ENCODE peak calls at places on chromosomes 6 and 20, in four cellular contexts. T is K562, C is GM12878, I is HL-60. Z is an unnamed sample.
A peak's percentile ranks its signal among the peaks of the same experiment; 100 is the strongest.

GRCh38 chr6:35080016-35080680 is 61.0 kb downstream of the TCP11 start:
- DNase-seq in C (no peak), I (no peak), T (no peak), Z (no peak)

GRCh38 chr6:20463396-20463795 is 61.7 kb downstream of the E2F3 start:
- DNase-seq in T (no peak), C (peak; percentile 69), I (no peak), Z (no peak)

GRCh38 chr6:158042245-158042798 is 60.7 kb downstream of the SYNJ2 start:
- DNase-seq in C (no peak), T (peak; percentile 83), I (no peak), Z (no peak)

GRCh38 chr6:101429291-101429690 is 35.8 kb downstream of the GRIK2 start:
- DNase-seq in C (no peak), I (no peak), T (no peak), Z (no peak)

GRCh38 chr20:62737271-62737761 is 28.7 kb downstream of the NTSR1 start:
- DNase-seq in T (no peak), C (no peak), I (no peak), Z (no peak)

GRCh38 chr6:159104163-159104885 is 59.5 kb upstream of the TAGAP start:
- DNase-seq in T (peak; percentile 66), C (no peak), I (peak; percentile 62), Z (peak; percentile 60)

GRCh38 chr6:88840806-88841539 is 122.4 kb downstream of the RNGTT start:
- DNase-seq in I (no peak), T (no peak), C (no peak), Z (no peak)

GRCh38 chr6:157912326-157912725 is 69.3 kb upstream of the SYNJ2 start:
- DNase-seq in C (no peak), I (no peak), T (no peak), Z (no peak)

GRCh38 chr6:99458319-99458718 is 33.2 kb upstream of the PNISR start:
- DNase-seq in T (peak; percentile 57), C (no peak), I (peak; percentile 16), Z (no peak)

DNA sequence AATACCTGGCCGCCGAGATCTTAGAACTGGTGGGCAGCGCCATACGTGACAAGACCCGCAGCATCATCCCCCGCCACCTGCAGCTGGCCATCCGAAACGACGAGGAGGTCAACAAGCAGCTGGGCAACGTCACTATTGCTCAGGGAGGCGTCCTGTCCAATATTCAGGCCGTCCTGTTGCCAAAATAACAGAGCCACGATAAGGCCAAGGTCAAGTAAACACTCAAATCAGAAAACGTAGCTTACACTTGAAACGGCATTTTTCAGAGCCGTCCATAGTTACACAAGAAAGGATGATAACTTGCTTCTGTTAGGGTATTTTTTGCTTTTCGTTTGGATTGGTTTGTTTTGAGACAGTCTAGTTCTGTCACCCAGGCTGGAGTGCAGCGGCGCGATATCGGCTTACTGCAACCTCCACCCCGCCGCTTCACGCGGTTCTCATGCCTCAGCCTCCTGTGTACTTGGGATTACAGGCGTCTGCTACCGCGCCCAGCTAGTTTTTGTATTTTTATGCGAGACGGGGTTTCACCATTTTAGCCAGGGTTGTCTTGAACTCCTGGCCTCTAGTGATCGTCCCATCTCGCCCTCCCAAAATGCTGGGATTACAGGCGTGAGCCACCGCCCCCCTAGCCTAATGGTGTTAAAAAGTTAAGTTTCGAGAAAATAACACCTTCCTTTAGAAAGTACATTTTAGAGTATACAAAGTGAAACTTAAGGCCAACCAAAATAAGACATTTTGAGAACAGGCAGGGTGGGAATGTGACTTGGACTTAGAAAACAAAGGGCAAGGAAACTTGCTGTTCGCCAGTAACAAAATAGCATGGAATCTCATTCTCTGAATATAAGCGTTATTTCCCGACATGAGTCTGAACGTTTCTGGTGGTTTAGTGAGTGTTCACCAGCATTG is 42.8 kb upstream of the HFE start:
- DNase-seq in T (no peak), I (no peak), C (no peak), Z (no peak)
- TF ChIP-seq POLR2AphosphoS5 in T (no peak), I (no peak), C (peak; percentile 22), Z (peak; percentile 46)

DNA sequence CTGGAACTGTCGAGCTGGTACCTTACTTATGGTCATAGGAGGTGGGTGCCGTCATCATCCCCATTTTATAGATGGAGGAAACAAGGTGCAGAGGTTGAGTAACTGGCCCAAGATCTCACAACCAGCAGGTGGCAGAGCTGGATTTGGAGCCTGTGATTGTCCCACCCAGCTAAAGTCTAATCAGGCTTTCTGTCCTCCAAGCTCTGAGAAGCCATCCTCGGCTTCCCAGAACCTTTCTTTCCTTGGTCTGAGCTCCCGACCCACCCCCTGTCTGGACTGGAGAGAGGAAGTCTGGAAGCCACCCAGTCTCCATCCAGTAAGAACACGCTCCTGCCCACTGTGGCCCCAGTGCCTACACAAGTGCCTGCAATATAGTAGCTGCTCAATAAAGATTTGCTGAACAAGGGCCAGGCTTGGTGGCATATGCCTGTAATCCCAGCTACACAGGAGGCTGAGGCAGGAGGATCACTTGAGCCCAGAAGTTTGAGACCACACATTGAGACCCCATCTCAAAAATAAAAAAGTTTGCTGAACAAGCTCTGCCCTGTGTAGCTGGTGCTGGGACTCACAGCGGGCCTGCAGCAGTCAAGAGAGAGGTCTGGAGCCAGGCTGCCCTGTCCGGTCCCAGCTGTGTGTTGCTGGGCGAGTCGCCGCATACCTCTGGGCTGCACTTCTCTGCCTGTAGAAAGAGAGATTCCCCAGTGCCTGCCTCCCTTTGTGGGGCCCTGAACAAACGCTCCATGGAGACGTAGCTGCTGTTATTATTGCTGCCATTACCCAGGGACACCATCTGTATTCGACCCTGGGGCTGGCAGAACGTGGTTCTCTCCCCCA is 32.5 kb upstream of the DLGAP4 start:
- DNase-seq in I (no peak), C (no peak), T (peak; percentile 38), Z (no peak)
- TF ChIP-seq SPI1 in I (no peak), C (no peak), T (no peak), Z (no peak)

GRCh38 chr20:4951299-4951698 is 50.0 kb downstream of the SLC23A2 start:
- DNase-seq in C (no peak), T (no peak), I (no peak), Z (no peak)
- TF ChIP-seq POLR2AphosphoS5 in C (no peak), T (no peak), I (no peak), Z (no peak)

GRCh38 chr6:168247456-168248147 is 72.0 kb downstream of the DACT2 start:
- DNase-seq in T (no peak), C (no peak), I (no peak), Z (no peak)
- TF ChIP-seq SPI1 in T (no peak), C (no peak), I (no peak), Z (no peak)

GRCh38 chr20:32289661-32290431 is 12.4 kb downstream of the KIF3B start:
- DNase-seq in C (no peak), I (no peak), T (no peak), Z (no peak)
- TF ChIP-seq POLR2AphosphoS5 in C (no peak), I (no peak), T (no peak), Z (no peak)

GRCh38 chr6:27776504-27776903 is 135.7 kb downstream of the OR2B2 start:
- DNase-seq in I (no peak), T (no peak), C (no peak), Z (no peak)

GRCh38 chr6:27778625-27779417 is 133.4 kb downstream of the OR2B2 start:
- DNase-seq in I (no peak), T (no peak), C (no peak), Z (no peak)

GRCh38 chr6:27775796-27776184 is 136.4 kb downstream of the OR2B2 start:
- DNase-seq in C (no peak), T (no peak), I (no peak), Z (no peak)

GRCh38 chr6:27777126-27777525 is 135.1 kb downstream of the OR2B2 start:
- DNase-seq in T (peak; percentile 46), I (no peak), C (no peak), Z (no peak)

GRCh38 chr6:27777614-27778355 is 134.4 kb downstream of the OR2B2 start:
- DNase-seq in C (no peak), T (peak; percentile 82), I (no peak), Z (no peak)
- TF ChIP-seq SPI1 in C (no peak), T (no peak), I (no peak), Z (no peak)

GRCh38 chr20:17873410-17874270 is 95.0 kb downstream of the SNX5 start:
- DNase-seq in I (no peak), T (no peak), C (no peak), Z (no peak)
- TF ChIP-seq POLR2AphosphoS5 in I (no peak), T (no peak), C (no peak), Z (no peak)

DNA sequence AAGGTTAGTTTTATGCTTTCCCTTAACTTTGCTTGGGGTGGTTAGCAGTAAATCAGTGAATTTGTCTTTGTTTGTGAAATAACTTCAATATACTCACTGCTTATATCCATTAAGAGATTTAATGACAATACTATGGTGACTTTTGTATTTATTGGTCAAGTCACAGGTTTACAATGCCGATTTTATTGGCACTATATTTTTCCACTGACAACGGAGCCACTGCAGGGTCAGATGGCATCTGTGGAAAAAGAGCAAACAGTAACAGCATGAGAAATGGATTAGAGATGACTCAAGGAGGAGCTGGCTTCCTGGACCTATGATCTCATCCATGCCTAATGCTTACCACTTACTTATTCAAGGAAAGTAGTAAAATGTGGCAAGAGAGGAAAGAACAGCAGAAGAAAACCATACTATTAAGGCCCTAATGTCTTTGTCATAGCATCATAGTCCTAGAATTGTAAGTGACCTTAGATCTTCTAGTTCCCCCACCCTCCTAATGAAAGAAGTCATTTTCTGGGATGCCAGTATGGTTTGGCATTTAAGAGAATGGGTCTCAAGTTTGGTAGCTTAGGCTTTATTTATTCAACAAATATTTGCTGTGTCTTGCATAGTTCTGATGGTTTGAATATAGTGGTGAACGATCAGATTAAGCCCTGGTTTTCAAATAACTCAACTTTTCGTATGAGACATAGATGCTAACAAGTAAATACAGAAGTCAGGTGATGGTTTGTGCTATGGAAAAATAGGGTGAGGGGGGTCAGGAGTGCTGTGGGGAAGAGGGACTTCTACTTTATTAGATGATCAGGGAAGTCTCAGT is 18.5 kb downstream of the RNF144B start:
- DNase-seq in I (no peak), T (no peak), C (no peak), Z (no peak)
- TF ChIP-seq SPI1 in I (no peak), T (no peak), C (no peak), Z (no peak)

GRCh38 chr6:17031961-17032360 is 69.9 kb upstream of the STMND1 start:
- DNase-seq in T (no peak), I (no peak), C (no peak), Z (no peak)

GRCh38 chr6:17035994-17036393 is 65.9 kb upstream of the STMND1 start:
- DNase-seq in C (no peak), I (no peak), T (no peak), Z (no peak)

GRCh38 chr6:17032595-17033591 is 69.0 kb upstream of the STMND1 start:
- DNase-seq in T (no peak), I (no peak), C (no peak), Z (no peak)

GRCh38 chr6:17038316-17038715 is 63.5 kb upstream of the STMND1 start:
- DNase-seq in T (no peak), I (no peak), C (no peak), Z (no peak)

GRCh38 chr6:17035257-17035757 is 66.5 kb upstream of the STMND1 start:
- DNase-seq in T (no peak), I (no peak), C (no peak), Z (no peak)
- TF ChIP-seq POLR2AphosphoS5 in T (no peak), I (no peak), C (no peak), Z (no peak)